ENCODE peak calls at places on chromosomes 13 and 19, in four cellular contexts. Y is IMR-90, U is stomach, R is right lobe of liver. O is an unnamed sample.

GRCh38 chr13:102187313-102187712 is 214.5 kb downstream of the FGF14 start:
- DNase-seq in Y (no peak), U (no peak), R (no peak), O (no peak)

GRCh38 chr19:3509566-3509989 is 3.5 kb downstream of the FZR1 start:
- DNase-seq in Y (peak), U (no peak), R (peak), O (no peak)

GRCh38 chr13:51603716-51604115 is 19.5 kb downstream of the WDFY2 start:
- DNase-seq in Y (no peak), U (no peak), R (no peak), O (no peak)

GRCh38 chr13:22018297-22019210 is 347.7 kb downstream of the FGF9 start:
- DNase-seq in Y (no peak), U (no peak), R (no peak), O (no peak)

GRCh38 chr13:33827152-33827551 is 9.2 kb downstream of the RFC3 start:
- DNase-seq in Y (no peak), U (no peak), R (no peak), O (no peak)

GRCh38 chr13:24923305-24923640 is 159.3 kb downstream of the RNF17 start:
- DNase-seq in Y (peak), U (no peak), R (no peak), O (no peak)

GRCh38 chr19:4012092-4012974 is 4.8 kb downstream of the PIAS4 start:
- DNase-seq in Y (no peak), U (peak), R (peak), O (no peak)

GRCh38 chr13:31749929-31750328 is 10.6 kb downstream of the RXFP2 start:
- DNase-seq in Y (peak), U (no peak), R (no peak), O (no peak)

GRCh38 chr19:1244693-1245451 is 3.3 kb downstream of the ATP5F1D start:
- DNase-seq in Y (no peak), U (peak), R (peak), O (peak)

GRCh38 chr19:51019544-51019925 is at the start of gene KLK10:
- DNase-seq in Y (no peak), U (no peak), R (no peak), O (no peak)
- TF ChIP-seq CTCF in Y (no peak), U (no peak), R (no peak), O (no peak)

GRCh38 chr13:36417328-36417727 is 15.0 kb upstream of the CCNA1 start:
- DNase-seq in Y (no peak), U (no peak), R (no peak), O (no peak)
- TF ChIP-seq POLR2A in Y (no peak), U (no peak), R (no peak), O (no peak)

DNA sequence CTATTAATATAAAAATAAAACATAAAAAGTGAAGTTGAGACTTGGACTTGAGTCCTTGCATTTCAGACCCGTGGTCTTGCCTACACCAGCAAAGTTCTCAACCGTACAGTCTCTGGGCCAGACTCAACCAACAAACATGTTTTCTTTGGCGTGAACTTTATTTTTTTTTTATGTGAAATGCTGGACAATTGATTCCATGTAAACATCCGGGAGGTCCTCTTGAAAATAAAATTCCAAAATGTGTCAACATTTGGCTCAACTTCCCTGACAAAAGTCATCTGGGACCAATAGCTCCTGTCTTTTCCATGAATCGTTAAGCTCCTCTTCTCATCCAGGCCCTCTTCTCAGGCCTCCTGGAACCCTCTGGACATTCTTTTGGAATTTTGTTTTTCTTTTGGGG is 2.7 kb downstream of the ALDH16A1 start:
- DNase-seq in Y (no peak), U (no peak), R (no peak), O (no peak)
- H3K27ac ChIP-seq in Y (no peak), U (peak), R (no peak), O (peak)

GRCh38 chr13:41605319-41606285 is 148.3 kb downstream of the RGCC start:
- DNase-seq in Y (no peak), U (no peak), R (no peak), O (no peak)
- TF ChIP-seq CTCF in Y (no peak), U (no peak), R (no peak), O (no peak)

O was measured in testis.